ENCODE peak calls at places on chromosomes 12 and 14, in five cellular contexts. S, B, A, W and M are unnamed samples. For H3K4me1, the result is how much of the 10 kb centered on the place peaks cover.

GRCh38 chr14:55762595-55763232 is 182.7 kb downstream of the KTN1 start:
- DNase-seq in B (no peak), W (no peak), A (no peak), S (no peak), M (no peak)

GRCh38 chr12:122003646-122004611 is 17.8 kb upstream of the BCL7A start:
- DNase-seq in A (peak), W (no peak), B (no peak), S (no peak), M (peak)

GRCh38 chr14:61461808-61462275 is 140.5 kb downstream of the PRKCH start:
- DNase-seq in W (no peak), A (peak), S (peak), B (peak), M (no peak)

GRCh38 chr14:92686763-92687427 is 61.5 kb downstream of the LGMN start:
- DNase-seq in A (peak), S (no peak), B (peak), W (peak), M (peak)

GRCh38 chr12:64240781-64241180 is 18.7 kb upstream of the KICS2 start:
- DNase-seq in S (peak), A (no peak), W (no peak), B (no peak), M (no peak)

GRCh38 chr12:41983394-41983793 is 161.3 kb downstream of the GXYLT1 start:
- DNase-seq in W (no peak), B (no peak), A (no peak), S (no peak), M (no peak)

GRCh38 chr12:109134186-109134917 is 18.0 kb downstream of the ACACB start:
- DNase-seq in B (peak), W (no peak), A (peak), S (no peak), M (no peak)

GRCh38 chr12:113980537-113981337 is 14.6 kb upstream of the RBM19 start:
- DNase-seq in A (peak), S (peak), W (no peak), B (peak), M (no peak)

GRCh38 chr12:103268831-103269514 is 226.8 kb downstream of the C12orf42 start:
- DNase-seq in W (no peak), A (no peak), S (no peak), B (no peak), M (no peak)

GRCh38 chr14:68623828-68624227 is 169.0 kb downstream of the ZFP36L1 start:
- DNase-seq in B (no peak), W (no peak), A (no peak), S (no peak), M (no peak)

GRCh38 chr12:103580026-103580425 is 7.0 kb upstream of the STAB2 start:
- DNase-seq in A (no peak), B (no peak), S (no peak), W (no peak), M (no peak)

GRCh38 chr14:90760591-90761316 is 55.5 kb downstream of the TTC7B start:
- DNase-seq in A (peak), W (no peak), S (peak), B (no peak), M (no peak)
- TF ChIP-seq CTCF in A (peak), W (no peak), S (peak), B (no peak), M (peak)

GRCh38 chr12:6788972-6789905 is at the start of gene CD4:
- DNase-seq in S (no peak), A (no peak), B (peak), W (no peak), M (peak)
- H3K4me1 ChIP-seq in S (under half), A (under half), B (under half), W (under half), M (under half)

GRCh38 chr14:64723691-64724577 is 19.7 kb downstream of the PLEKHG3 start:
- DNase-seq in S (no peak), B (no peak), W (peak), A (no peak), M (no peak)
- TF ChIP-seq CTCF in S (no peak), B (no peak), W (no peak), A (no peak), M (no peak)

DNA sequence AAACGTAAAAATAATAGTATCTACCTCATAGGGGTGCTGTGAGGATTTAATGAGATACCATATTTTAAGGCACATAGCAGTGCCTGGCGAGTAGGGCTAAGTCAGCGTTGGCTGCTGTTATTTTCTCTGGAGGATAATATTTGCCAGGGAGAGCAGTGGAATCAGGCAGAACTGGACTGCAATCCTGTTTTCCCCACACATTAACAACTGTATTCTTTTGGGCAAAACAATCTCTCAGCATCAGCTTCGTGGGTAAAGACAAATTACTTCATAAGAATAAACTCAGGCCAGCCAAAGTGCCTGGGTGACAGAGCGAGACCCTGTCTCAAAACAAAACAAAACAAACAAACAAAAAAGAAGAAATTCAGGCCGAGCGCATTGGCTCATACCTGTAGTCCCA is 29.7 kb upstream of the ATP2A2 start:
- DNase-seq in B (no peak), S (no peak), A (no peak), W (no peak), M (no peak)
- H3K4me1 ChIP-seq in B (under half), S (half or more), A (half or more), W (under half), M (under half)

DNA sequence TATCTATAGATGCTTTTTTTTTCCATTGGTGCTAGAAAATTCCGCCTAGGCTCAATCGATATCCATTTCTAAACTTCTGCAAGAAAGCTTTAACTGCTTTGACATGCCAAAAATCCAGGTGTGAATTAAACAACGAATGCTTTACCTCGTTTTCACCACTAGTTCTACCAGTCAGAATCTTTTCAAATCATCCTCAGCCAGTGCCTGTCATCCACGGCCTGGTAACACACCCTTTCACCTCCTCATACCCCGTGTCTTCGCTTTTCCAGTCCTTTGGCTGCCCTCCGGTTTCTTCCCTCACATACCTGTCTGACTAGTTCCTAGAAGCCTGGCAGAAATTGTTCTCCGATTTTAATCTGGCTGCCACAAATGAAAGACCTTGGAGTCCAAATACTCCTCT is 1.4 kb upstream of the PHC1 start:
- DNase-seq in B (no peak), W (no peak), A (no peak), S (no peak), M (no peak)
- TF ChIP-seq CTCF in B (no peak), W (no peak), A (no peak), S (no peak), M (no peak)

GRCh38 chr12:53994691-53995310 is 5.2 kb upstream of the HOXC9 start:
- DNase-seq in W (no peak), S (no peak), B (no peak), A (no peak), M (no peak)
- H3K4me1 ChIP-seq in W (under half), S (under half), B (under half), A (under half), M (under half)

DNA sequence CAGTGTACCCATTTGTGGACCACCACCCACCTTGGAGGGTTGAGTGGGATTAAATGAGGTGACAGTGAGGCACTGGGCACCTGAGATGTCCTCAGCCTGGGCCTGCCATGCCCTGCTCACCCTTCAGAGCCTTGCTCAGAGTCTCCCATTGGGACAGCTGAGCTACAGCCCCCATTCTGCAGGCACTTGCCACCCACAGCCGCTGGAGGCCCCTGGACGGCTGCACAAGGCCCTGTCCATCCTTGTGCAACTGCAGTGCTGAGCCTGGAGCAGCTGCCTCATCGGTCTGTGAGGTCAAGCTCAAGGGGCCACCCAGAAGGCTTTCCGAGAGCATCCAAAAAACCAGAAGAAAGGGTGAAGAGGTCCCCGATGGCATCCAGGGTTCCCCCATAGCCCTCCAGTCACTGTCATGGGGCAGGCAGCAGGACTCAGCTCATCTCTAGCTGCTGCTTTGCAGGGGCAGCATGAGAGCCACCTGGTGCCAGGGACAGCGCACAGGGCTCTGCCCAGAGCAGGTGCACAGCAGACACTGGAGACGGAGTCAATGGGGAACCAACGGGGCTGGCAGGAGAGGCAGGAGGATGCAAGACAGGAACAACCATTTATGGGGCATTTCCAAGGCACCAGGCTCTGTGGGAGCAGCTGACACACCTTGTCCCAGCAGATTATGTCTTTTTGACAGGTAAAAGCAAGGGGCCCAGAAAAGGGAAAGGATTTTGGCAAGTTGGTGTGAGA is 84.6 kb downstream of the ARL6IP4 start:
- DNase-seq in B (peak), W (no peak), A (no peak), S (no peak), M (no peak)
- TF ChIP-seq CTCF in B (peak), W (no peak), A (no peak), S (no peak), M (no peak)

GRCh38 chr14:98136019-98136418 is 1136.0 kb downstream of the BCL11B start:
- DNase-seq in B (no peak), A (no peak), S (no peak), W (no peak), M (no peak)

GRCh38 chr14:98138666-98139065 is 1133.3 kb downstream of the BCL11B start:
- DNase-seq in S (no peak), B (no peak), A (peak), W (no peak), M (no peak)

GRCh38 chr14:98133806-98134205 is 1138.2 kb downstream of the BCL11B start:
- DNase-seq in W (no peak), S (no peak), A (no peak), B (no peak), M (no peak)

GRCh38 chr14:98137626-98138025 is 1134.4 kb downstream of the BCL11B start:
- DNase-seq in A (no peak), W (no peak), S (no peak), B (no peak), M (no peak)

GRCh38 chr14:98136420-98136819 is 1135.6 kb downstream of the BCL11B start:
- DNase-seq in A (no peak), W (no peak), B (no peak), S (no peak), M (no peak)
- H3K4me1 ChIP-seq in A (under half), W (under half), B (under half), S (under half), M (under half)

DNA sequence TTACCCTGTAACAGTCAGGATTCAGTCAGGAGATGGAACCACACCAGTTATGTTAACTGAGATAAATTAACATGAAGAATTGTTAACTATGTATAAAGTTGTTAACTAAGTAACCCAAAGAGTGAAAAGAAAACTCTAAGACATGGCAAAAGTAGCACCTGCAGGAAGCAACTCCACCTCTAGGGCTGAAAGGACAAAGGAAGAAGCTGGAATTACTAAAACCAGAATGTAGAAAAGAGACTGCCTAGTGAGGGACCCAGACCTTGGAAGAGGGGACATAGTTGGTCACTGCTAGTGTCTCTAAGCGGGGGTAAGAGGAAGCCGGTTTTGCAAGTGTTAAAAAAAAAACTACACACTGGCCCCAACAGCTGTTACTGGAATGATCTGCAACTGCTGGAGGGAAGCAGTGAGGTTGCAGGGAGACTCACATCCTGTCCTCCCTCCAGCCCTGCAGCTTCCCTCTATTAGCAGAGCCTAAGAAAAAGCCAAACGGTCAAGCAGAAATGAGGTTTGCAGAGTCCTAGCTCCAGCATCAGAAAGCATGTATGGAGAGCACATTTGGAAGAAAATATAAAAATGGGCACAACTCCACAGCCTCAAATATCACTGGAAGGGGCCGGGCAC is 39.7 kb downstream of the GPR135 start:
- DNase-seq in A (peak), W (no peak), B (no peak), S (no peak), M (no peak)
- TF ChIP-seq CTCF in A (peak), W (no peak), B (no peak), S (no peak), M (no peak)

DNA sequence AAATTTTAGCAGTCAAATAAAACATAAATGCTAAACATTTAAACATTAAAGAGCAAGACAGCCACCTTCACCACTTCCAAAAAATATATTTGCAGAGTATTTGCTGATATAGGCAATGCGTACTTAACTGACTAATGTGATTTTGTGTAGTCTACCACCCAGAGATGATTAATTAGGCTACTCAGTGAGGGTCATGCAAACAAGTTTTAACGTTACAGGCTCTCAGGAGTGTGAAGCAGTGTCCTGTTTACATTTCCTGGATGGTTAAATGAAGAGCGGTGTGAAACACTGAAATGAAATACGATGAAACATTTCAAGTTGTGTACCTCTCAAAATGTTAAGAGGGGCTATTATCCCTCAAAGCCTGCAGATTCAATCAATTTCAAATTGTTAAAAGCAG is 165.8 kb upstream of the LRIG3 start:
- DNase-seq in A (no peak), B (no peak), W (no peak), S (no peak), M (no peak)
- H3K4me1 ChIP-seq in A (under half), B (under half), W (under half), S (under half), M (under half)